ENCODE peak calls at places on chromosome 20, in ten cellular contexts. U is mesothelial cell of epicardium; C is HT1080; F is iris pigment epithelial cell; N is stimulated activated naive B cell treated with anti-CD40 and anti-IgM and Interleukin-4, amounts not matched to agents 10 μg/mL and 1 μg/mL and 100 μg/mL, for 72 hours; K is stimulated activated CD8-positive, alpha-beta memory T cell treated with anti-CD3 and anti-CD28 coated beads, Interleukin-15, amount 100 ng/mL, for 24 hours; V is tibial nerve; I is NCI-H1092; B is substantia nigra; D is left cardiac atrium. E is an unnamed sample.

GRCh38 chr20:13342469-13343242 is 121.6 kb downstream of the ISM1 start:
- DNase-seq in U (no peak), C (no peak), F (no peak), N (no peak), K (no peak), V (no peak), I (no peak), B (no peak), D (no peak), E (no peak)

GRCh38 chr20:19875746-19876145 is 117.7 kb downstream of the RIN2 start:
- DNase-seq in U (no peak), C (no peak), F (no peak), N (no peak), K (no peak), V (no peak), I (no peak), B (no peak), D (no peak), E (no peak)

GRCh38 chr20:57621426-57622200 is 1.4 kb upstream of the ZBP1 start:
- DNase-seq in U (no peak), C (no peak), F (no peak), N (no peak), K (no peak), V (no peak), I (no peak), B (no peak), D (no peak), E (no peak)

GRCh38 chr20:34269996-34270627 is 28.9 kb downstream of the ASIP start:
- DNase-seq in U (no peak), C (no peak), F (peak), N (no peak), K (no peak), V (peak), I (no peak), B (no peak), D (no peak), E (no peak)

GRCh38 chr20:63735859-63736718 is at the start of gene LIME1:
- DNase-seq in U (no peak), C (no peak), F (no peak), N (peak), K (no peak), V (no peak), I (no peak), B (no peak), D (no peak), E (no peak)

GRCh38 chr20:36313476-36313875 is 7.3 kb downstream of the DLGAP4 start:
- DNase-seq in U (no peak), C (no peak), F (no peak), N (no peak), K (no peak), V (no peak), I (no peak), B (no peak), D (no peak), E (no peak)

GRCh38 chr20:2603816-2604505 is 48.5 kb upstream of the NOP56 start:
- DNase-seq in U (no peak), C (no peak), F (no peak), N (no peak), K (no peak), V (no peak), I (peak), B (no peak), D (no peak), E (peak)

GRCh38 chr20:47847882-47848485 is 62.7 kb upstream of the SULF2 start:
- DNase-seq in U (no peak), C (no peak), F (no peak), N (peak), K (no peak), V (no peak), I (no peak), B (no peak), D (no peak), E (no peak)

GRCh38 chr20:13212750-13213149 is 8.3 kb upstream of the ISM1 start:
- DNase-seq in U (no peak), C (no peak), F (peak), N (no peak), K (no peak), V (no peak), I (no peak), B (no peak), D (no peak), E (no peak)

E was measured in NCI-H2081.